ENCODE peak calls at places on chromosomes 13 and 19, in four cellular contexts. D is GM12878, B is K562, P is H1. R is an unnamed sample.

GRCh38 chr19:33194884-33195710 is 967 bp downstream of the LRP3 start:
- DNase-seq in D (no peak), B (no peak), P (peak; percentile 73), R (no peak)

GRCh38 chr13:95176611-95177259 is 124.5 kb downstream of the ABCC4 start:
- DNase-seq in D (no peak), B (no peak), P (no peak), R (no peak)

GRCh38 chr19:41904118-41904870 is 21.3 kb downstream of the ARHGEF1 start:
- DNase-seq in D (no peak), B (no peak), P (no peak), R (no peak)

GRCh38 chr19:47107201-47107952 is 6.2 kb downstream of the ZC3H4 start:
- DNase-seq in D (no peak), B (no peak), P (no peak), R (no peak)

GRCh38 chr19:12913011-12913561 is 6.0 kb downstream of the SYCE2 start:
- DNase-seq in D (no peak), B (no peak), P (peak; percentile 70), R (no peak)

GRCh38 chr19:29837448-29837961 is 25.7 kb downstream of the CCNE1 start:
- DNase-seq in D (peak; percentile 84), B (no peak), P (no peak), R (no peak)

GRCh38 chr13:58955546-58956385 is 1208.0 kb downstream of the DIAPH3 start:
- DNase-seq in D (peak; percentile 75), B (no peak), P (no peak), R (no peak)

GRCh38 chr13:33633701-33634525 is 184.0 kb upstream of the RFC3 start:
- DNase-seq in D (no peak), B (no peak), P (no peak), R (no peak)

GRCh38 chr19:17915940-17916593 is 16.7 kb upstream of the CCDC124 start:
- DNase-seq in D (no peak), B (no peak), P (no peak), R (peak; percentile 55)

GRCh38 chr13:48816696-48817095 is 159.0 kb upstream of the FNDC3A start:
- DNase-seq in D (no peak), B (no peak), P (no peak), R (no peak)
- TF ChIP-seq SRF in D (no peak), B (no peak), P (no peak), R (no peak)

GRCh38 chr13:49419292-49419691 is 24.6 kb downstream of the CAB39L start:
- DNase-seq in D (no peak), B (no peak), P (no peak), R (no peak)
- TF ChIP-seq SRF in D (no peak), B (no peak), P (no peak), R (no peak)

DNA sequence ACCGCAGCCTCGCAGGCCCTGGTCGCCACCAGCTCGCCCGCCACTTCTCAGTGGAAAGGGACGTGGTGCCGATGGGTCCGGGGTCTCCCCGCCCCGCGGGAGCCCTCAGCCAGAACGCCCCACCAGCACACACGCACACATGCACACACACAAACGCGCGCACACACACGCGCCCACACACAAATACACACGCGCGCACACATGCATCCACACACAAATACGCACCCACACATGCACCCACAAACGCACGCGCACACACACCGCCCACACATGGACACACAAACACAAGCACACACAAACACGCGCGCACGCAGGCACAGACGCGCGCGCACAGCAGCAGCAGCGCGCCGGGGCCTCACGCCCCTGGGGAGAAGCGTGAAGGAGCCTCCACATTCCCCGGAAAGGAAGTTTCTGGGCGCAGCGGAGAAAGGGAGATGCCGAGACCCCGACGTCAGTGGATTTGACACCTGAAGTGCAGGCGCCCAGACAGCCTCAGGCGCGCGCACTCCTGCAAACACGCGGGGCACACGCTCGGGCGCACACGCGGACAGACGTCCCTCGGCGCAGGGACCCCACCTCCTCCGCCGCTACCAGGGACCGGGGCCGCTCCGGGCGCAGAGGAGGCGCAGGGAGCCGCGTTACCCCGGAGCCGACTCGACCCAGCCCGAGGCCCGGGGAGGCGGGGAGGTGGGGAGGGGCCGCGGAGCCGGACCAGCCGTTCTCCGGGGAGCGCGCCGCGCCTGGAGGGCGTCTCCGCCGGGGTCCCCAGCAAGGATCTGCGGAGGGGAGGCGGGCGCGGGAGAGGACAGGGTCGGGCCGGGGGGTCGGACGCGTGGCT is 623 bp downstream of the RASA3 start:
- DNase-seq in D (no peak), B (peak; percentile 69), P (no peak), R (no peak)
- TF ChIP-seq SRF in D (no peak), B (no peak), P (no peak), R (no peak)

DNA sequence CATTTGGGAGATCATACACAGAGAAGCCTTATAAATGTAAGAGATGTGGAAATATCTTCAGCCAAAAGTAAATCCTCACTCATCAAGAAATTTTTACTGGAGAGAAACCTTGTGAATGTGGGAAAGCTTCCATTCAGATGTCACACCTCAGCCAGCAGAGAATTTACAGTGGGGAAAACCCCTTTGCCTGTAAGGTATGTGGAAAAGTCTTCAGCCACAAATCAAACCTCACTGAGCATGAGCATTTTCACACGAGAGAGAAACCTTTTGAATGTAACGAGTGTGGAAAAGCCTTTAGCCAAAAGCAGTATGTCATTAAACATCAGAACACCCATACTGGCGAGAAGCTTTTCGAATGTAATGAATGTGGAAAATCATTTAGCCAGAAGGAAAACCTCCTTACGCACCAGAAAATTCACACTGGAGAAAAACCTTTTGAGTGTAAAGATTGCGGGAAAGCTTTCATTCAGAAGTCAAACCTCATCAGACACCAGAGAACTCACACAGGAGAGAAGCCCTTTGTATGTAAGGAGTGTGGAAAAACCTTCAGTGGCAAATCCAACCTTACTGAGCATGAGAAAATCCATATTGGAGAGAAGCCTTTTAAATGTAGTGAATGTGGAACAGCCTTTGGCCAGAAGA is 21.5 kb downstream of the ZNF146 start:
- DNase-seq in D (no peak), B (no peak), P (no peak), R (no peak)
- TF ChIP-seq SRF in D (no peak), B (no peak), P (no peak), R (no peak)

GRCh38 chr19:14030997-14031718 is 404 bp upstream of the IL27RA start:
- DNase-seq in D (no peak), B (no peak), P (no peak), R (no peak)
- TF ChIP-seq SRF in D (no peak), B (no peak), P (no peak), R (no peak)

DNA sequence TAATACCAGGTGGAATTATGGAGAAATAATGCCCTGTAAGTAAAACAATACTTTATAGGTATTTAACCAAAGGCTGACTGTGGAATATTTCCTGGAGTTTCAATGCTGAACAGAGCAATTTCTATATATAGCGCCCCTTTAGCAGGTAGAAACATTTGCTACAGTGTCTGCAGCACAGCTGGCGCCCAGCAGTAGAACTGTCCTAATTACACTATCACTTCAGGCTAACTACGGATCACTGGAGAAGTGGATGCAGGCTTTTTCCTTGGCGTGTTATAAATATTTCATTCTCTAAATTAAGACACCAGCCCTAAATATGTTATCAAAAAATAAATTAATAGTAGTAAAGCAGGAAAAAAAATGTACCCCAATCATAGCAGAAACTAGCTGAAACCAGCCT is 3.1 kb downstream of the SHISA2 start:
- DNase-seq in D (no peak), B (no peak), P (no peak), R (no peak)
- TF ChIP-seq SRF in D (no peak), B (no peak), P (no peak), R (no peak)

DNA sequence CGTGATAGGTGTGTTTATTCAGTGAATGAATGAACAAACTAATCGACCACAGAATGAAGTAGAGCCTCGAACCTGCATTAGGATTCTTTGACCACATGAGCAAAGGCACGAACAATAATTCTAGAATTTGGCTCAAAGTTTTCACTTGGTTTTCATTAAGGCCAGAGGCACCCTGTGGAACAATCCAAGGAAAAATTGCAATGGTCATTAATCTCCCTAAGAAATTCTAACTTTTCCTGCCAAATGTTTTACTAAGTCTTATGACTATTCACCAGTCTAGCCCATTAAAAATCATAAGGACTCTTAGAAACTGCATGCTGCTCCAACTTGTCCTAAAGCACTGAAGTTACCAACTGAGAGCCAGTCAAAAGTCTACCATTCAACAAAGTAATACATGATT is 271.7 kb downstream of the EFNB2 start:
- DNase-seq in D (no peak), B (no peak), P (no peak), R (no peak)
- TF ChIP-seq SRF in D (no peak), B (no peak), P (no peak), R (no peak)

GRCh38 chr13:110533771-110534670 is 27.5 kb downstream of the RAB20 start:
- DNase-seq in D (no peak), B (no peak), P (no peak), R (no peak)

GRCh38 chr13:110537116-110537515 is 24.4 kb downstream of the RAB20 start:
- DNase-seq in D (no peak), B (no peak), P (no peak), R (no peak)

GRCh38 chr13:110535526-110535925 is 26.0 kb downstream of the RAB20 start:
- DNase-seq in D (no peak), B (no peak), P (no peak), R (no peak)

GRCh38 chr13:110538632-110539031 is 22.9 kb downstream of the RAB20 start:
- DNase-seq in D (no peak), B (no peak), P (no peak), R (no peak)

DNA sequence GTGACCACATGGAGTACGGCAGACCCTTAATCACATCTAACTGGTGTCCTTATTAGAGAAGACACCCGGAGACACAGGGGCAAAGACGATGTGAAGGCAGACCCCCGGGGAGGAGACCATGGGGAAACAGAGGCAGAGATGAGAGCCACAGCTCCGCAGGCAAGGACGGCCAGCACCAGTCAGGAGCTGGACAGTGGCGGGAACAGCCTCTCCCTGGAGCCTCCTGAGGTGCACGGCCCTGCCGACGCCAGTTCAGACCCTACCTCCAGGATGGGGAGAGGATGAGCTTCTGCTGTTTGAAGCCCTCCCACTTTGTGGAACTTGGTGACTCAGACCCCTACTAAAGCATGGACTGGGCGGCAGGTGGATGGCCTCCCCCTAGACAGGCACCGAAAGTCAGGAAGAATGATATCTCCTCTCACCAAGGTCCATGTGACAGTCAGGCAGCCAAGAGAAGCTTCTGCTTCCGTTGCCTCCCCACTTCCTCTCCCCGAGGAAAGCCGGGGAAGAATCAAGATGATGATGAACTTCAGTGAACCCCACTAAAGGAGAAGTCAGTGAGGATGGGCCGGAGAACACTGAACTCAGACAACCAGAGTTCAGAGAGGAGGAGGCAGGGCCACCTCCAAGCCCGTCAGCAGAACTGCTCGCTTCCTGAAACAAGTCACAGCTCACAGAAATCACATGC is 25.4 kb downstream of the RAB20 start:
- DNase-seq in D (no peak), B (no peak), P (no peak), R (no peak)
- TF ChIP-seq SRF in D (no peak), B (no peak), P (no peak), R (no peak)

DNA sequence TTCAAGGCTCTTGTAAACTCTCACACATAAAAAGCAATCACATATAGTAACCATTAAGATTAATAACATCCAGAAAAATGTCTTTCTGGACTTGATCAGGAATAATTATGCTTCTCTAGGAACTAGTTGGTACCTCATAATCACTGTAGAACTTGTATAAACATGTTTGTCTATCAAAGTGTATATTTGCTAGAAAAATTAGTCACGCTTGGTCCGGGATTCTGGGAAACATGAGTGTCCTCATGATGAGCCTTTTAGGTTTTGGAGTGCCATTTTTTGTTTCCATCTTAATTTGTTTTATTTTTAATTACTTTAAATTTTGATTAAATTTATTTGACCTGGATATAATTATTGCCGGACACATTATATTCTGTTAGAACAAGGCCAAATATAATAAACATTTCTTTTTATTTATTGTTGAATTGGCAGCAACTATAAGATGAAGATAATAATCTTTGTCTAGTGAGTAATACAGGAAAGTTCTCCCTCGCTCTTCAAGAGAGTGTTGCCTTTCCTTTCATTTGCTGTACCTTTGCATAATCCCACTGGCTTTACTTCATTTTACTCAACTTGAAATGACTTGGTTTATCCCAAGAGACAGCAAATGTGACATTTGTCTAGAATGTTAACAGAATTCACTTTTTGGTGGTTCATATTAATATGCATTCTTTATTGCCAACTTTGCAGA is 207.0 kb downstream of the NALCN start:
- DNase-seq in D (no peak), B (no peak), P (no peak), R (no peak)
- TF ChIP-seq SRF in D (no peak), B (no peak), P (no peak), R (no peak)